ENCODE peak calls at places on chromosomes 12 and 14, in seven cellular contexts. U is psoas muscle; S is heart left ventricle; G is naive thymus-derived CD8-positive, alpha-beta T cell; L is stimulated activated CD4-positive, alpha-beta T cell treated with anti-CD3 and anti-CD28 coated beads, TNF-alpha, amount 100 ng/mL, for 48 hours; B is GM23248; R is activated T-cell treated with anti-CD3 and anti-CD28 coated beads, Interleukin-2, amount 50 U/mL, for 72 hours. W is an unnamed sample.

GRCh38 chr12:93176166-93176565 is 201.6 kb upstream of the NUDT4 start:
- DNase-seq in U (no peak), S (no peak), G (no peak), L (no peak), B (peak; percentile 76), R (no peak), W (peak; percentile 49)

GRCh38 chr12:91139981-91140659 is 28.8 kb upstream of the LUM start:
- DNase-seq in U (no peak), S (no peak), G (no peak), L (no peak), B (peak; percentile 90), R (no peak), W (peak; percentile 7)

GRCh38 chr14:51677276-51677675 is 25.6 kb downstream of the FRMD6 start:
- DNase-seq in U (no peak), S (no peak), G (no peak), L (no peak), B (peak; percentile 73), R (no peak), W (no peak)

GRCh38 chr12:87253157-87253556 is 776.0 kb downstream of the C12orf50 start:
- DNase-seq in U (no peak), S (no peak), G (no peak), L (no peak), B (no peak), R (no peak), W (no peak)

GRCh38 chr12:46300906-46301305 is 32.1 kb upstream of the SLC38A1 start:
- DNase-seq in U (no peak), S (peak; percentile 49), G (no peak), L (no peak), B (no peak), R (no peak), W (no peak)

GRCh38 chr14:68229423-68229831 is 409.8 kb downstream of the RAD51B start:
- DNase-seq in U (no peak), S (no peak), G (no peak), L (no peak), B (no peak), R (no peak), W (no peak)

GRCh38 chr12:80857311-80857710 is 80.4 kb downstream of the LIN7A start:
- DNase-seq in U (no peak), S (no peak), G (no peak), L (no peak), B (peak; percentile 47), R (no peak), W (no peak)

GRCh38 chr14:53347046-53347445 is 193.9 kb upstream of the DDHD1 start:
- DNase-seq in U (no peak), S (no peak), G (no peak), L (no peak), B (peak; percentile 12), R (no peak), W (no peak)

GRCh38 chr14:76901171-76902055 is 75.2 kb downstream of the LRRC74A start:
- DNase-seq in U (no peak), S (no peak), G (no peak), L (no peak), B (peak; percentile 34), R (no peak), W (no peak)

GRCh38 chr12:69471667-69472385 is 1.6 kb downstream of the FRS2 start:
- DNase-seq in U (no peak), S (no peak), G (no peak), L (no peak), B (peak; percentile 26), R (no peak), W (no peak)

GRCh38 chr14:80426686-80427085 is 215.4 kb upstream of the DIO2 start:
- DNase-seq in U (no peak), S (no peak), G (no peak), L (no peak), B (peak; percentile 64), R (no peak), W (no peak)

GRCh38 chr14:59918824-59919581 is 941 bp upstream of the LRRC9 start:
- DNase-seq in U (peak; percentile 46), S (peak; percentile 9), G (no peak), L (no peak), B (peak; percentile 60), R (peak; percentile 13), W (peak; percentile 45)

GRCh38 chr12:2172040-2172439 is 119.3 kb downstream of the CACNA1C start:
- DNase-seq in U (no peak), S (no peak), G (no peak), L (no peak), B (no peak), R (no peak), W (no peak)

W was measured in hepatic stellate cell.